ENCODE peak calls at places on chromosome 3, in nine cellular contexts. K is brain microvascular endothelial cell, W is A549, E is HepG2, L is left ventricle myocardium inferior, A is WERI-Rb-1, T is body of pancreas, F is prostate gland, C is endodermal cell. S is an unnamed sample.

GRCh38 chr3:57009367-57009766 is 51.1 kb upstream of the SPATA12 start:
- DNase-seq in K (no peak), W (no peak), E (no peak), L (no peak), A (no peak), T (no peak), F (no peak), C (no peak), S (no peak)

GRCh38 chr3:11021611-11022011 is 29.1 kb downstream of the SLC6A1 start:
- DNase-seq in K (no peak), W (no peak), E (no peak), L (no peak), A (no peak), T (no peak), F (no peak), C (peak; percentile 67), S (no peak)

GRCh38 chr3:147392083-147392916 is 14.0 kb downstream of the ZIC4 start:
- DNase-seq in K (peak; percentile 73), W (no peak), E (no peak), L (no peak), A (peak; percentile 94), T (peak; percentile 32), F (no peak), C (peak; percentile 95), S (no peak)

GRCh38 chr3:57910988-57911387 is 97.2 kb upstream of the FLNB start:
- DNase-seq in K (peak; percentile 24), W (peak; percentile 5), E (peak; percentile 16), L (no peak), A (peak; percentile 26), T (peak; percentile 14), F (no peak), C (peak; percentile 65), S (peak; percentile 4)

GRCh38 chr3:112315791-112316190 is 17.2 kb upstream of the CD200 start:
- DNase-seq in K (no peak), W (no peak), E (no peak), L (no peak), A (no peak), T (no peak), F (no peak), C (no peak), S (no peak)

GRCh38 chr3:78867409-78868372 is 900.1 kb downstream of the ROBO1 start:
- DNase-seq in K (peak; percentile 60), W (no peak), E (no peak), L (no peak), A (no peak), T (no peak), F (no peak), C (no peak), S (peak; percentile 45)

GRCh38 chr3:152466784-152467183 is 198.1 kb downstream of the MBNL1 start:
- DNase-seq in K (peak; percentile 34), W (peak; percentile 15), E (peak; percentile 51), L (no peak), A (no peak), T (no peak), F (no peak), C (no peak), S (no peak)

GRCh38 chr3:7787871-7788828 is 713.5 kb upstream of the LMCD1 start:
- DNase-seq in K (no peak), W (no peak), E (no peak), L (no peak), A (no peak), T (no peak), F (no peak), C (peak; percentile 70), S (peak; percentile 80)

GRCh38 chr3:171446801-171447578 is 13.2 kb downstream of the TNIK start:
- DNase-seq in K (peak; percentile 48), W (peak; percentile 25), E (no peak), L (no peak), A (no peak), T (peak; percentile 31), F (no peak), C (no peak), S (no peak)

GRCh38 chr3:137105277-137105977 is 147.6 kb downstream of the IL20RB start:
- DNase-seq in K (peak; percentile 53), W (peak; percentile 29), E (peak; percentile 41), L (no peak), A (peak; percentile 48), T (peak; percentile 15), F (peak; percentile 24), C (peak; percentile 64), S (peak; percentile 8)

GRCh38 chr3:134028486-134029255 is 1.1 kb downstream of the SLCO2A1 start:
- DNase-seq in K (no peak), W (no peak), E (no peak), L (no peak), A (no peak), T (no peak), F (no peak), C (peak; percentile 71), S (no peak)

GRCh38 chr3:141680620-141681389 is 57.3 kb upstream of the RNF7 start:
- DNase-seq in K (peak; percentile 43), W (no peak), E (no peak), L (peak; percentile 27), A (no peak), T (peak; percentile 67), F (no peak), C (peak; percentile 60), S (peak; percentile 39)

GRCh38 chr3:31733234-31733667 is 200.5 kb downstream of the STT3B start:
- DNase-seq in K (no peak), W (no peak), E (no peak), L (no peak), A (no peak), T (peak; percentile 86), F (peak; percentile 57), C (no peak), S (peak; percentile 47)

GRCh38 chr3:141881702-141882101 is 5.3 kb downstream of the ATP1B3 start:
- DNase-seq in K (no peak), W (no peak), E (no peak), L (no peak), A (no peak), T (no peak), F (no peak), C (no peak), S (no peak)

GRCh38 chr3:105140899-105141367 is 225.8 kb upstream of the ALCAM start:
- DNase-seq in K (no peak), W (no peak), E (no peak), L (no peak), A (no peak), T (no peak), F (peak; percentile 17), C (no peak), S (no peak)

GRCh38 chr3:120705851-120706582 is 24.0 kb upstream of the HGD start:
- DNase-seq in K (no peak), W (no peak), E (no peak), L (no peak), A (no peak), T (no peak), F (peak; percentile 44), C (no peak), S (no peak)

GRCh38 chr3:140430494-140430893 is 247.4 kb upstream of the TRIM42 start:
- DNase-seq in K (no peak), W (no peak), E (no peak), L (no peak), A (no peak), T (no peak), F (no peak), C (no peak), S (no peak)

GRCh38 chr3:4351872-4352271 is 48.7 kb downstream of the SETMAR start:
- DNase-seq in K (no peak), W (no peak), E (no peak), L (no peak), A (no peak), T (no peak), F (no peak), C (no peak), S (peak; percentile 54)

DNA sequence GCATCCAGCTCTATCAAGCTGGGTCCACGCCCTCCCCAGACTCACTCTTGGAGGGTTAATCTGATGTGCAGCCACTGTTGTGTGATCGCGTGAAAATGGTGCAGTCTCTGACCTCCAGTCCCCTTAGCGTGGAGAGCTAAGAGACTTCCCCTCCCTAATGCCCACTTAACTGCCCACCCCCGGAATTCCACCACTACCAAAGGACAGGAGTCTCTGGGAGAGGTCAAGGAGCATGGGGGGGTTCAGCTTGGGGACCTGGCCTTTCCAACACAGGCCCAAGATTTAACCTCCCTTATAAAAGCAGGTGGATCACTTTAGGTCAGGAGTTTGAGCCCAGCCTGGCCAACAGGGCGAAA is 48.8 kb downstream of the CCDC12 start:
- DNase-seq in K (no peak), W (no peak), E (no peak), L (no peak), A (no peak), T (no peak), F (no peak), C (no peak), S (no peak)
- H3K4me3 ChIP-seq in K (no peak overlapping the region), W (no peak overlapping the region), E (no peak overlapping the region), L (no peak overlapping the region), A (no peak overlapping the region), T (no peak overlapping the region), F (no peak overlapping the region), C (no peak overlapping the region), S (no peak overlapping the region)

GRCh38 chr3:109532257-109533216 is 195.2 kb upstream of the DPPA4 start:
- DNase-seq in K (peak; percentile 82), W (no peak), E (peak; percentile 35), L (no peak), A (peak; percentile 78), T (peak; percentile 49), F (no peak), C (peak; percentile 88), S (peak; percentile 67)
- TF ChIP-seq CTCF in K (peak; percentile 76), W (peak; percentile 64), E (peak; percentile 60), L (peak; percentile 25), A (peak; percentile 72), T (peak; percentile 10), F (peak; percentile 20), C (peak; percentile 84), S (peak; percentile 70)

DNA sequence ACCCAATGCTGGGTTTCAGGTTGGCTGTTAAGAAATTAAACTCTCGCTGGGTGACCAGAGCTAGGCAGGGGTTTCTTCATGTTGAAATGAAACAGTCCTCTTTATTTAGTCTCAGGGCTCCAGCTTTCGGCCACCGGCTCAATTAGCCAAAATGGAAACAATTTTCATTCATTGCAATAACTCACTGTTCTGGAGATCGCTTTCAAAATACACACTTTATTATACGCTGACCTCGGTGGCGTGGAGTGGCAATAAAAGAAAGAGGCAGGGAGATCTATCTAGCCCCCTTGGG is 3.8 kb upstream of the MECOM start:
- DNase-seq in K (no peak), W (no peak), E (no peak), L (no peak), A (no peak), T (no peak), F (no peak), C (no peak), S (no peak)
- H3K4me3 ChIP-seq in K (no peak overlapping the region), W (no peak overlapping the region), E (no peak overlapping the region), L (no peak overlapping the region), A (no peak overlapping the region), T (no peak overlapping the region), F (no peak overlapping the region), C (peak overlapping the region; percentile 77), S (no peak overlapping the region)

DNA sequence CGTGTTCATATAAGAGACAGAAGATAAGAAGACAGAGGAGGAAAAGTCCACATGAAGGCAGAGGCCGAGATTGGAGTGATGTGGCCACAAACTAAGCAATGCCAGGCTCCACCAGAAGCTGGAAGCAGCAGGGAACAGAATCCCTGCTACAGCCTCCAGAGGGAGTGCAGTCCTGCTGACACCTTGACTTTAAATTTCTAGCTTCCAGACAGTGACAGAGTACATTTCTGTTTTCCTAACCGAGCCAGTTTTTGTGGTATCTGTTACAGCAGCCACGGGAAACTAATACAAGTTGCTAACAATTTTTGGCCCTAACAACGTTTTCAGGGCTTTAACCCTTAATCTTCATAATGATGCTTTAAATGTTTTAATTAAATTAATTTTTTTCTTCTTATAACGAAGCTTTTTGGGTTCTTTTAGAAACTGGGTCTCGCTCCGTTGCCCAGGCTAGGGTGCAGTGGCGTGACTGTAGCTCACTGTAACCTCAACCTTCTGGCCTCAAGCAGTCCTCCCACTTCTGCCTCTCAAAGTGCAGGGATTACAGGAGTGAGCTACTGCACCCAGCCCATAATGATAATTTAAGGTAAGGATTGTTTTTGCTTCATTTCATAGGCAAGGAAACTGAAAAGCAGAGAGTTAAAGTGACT is 202.3 kb upstream of the PROK2 start:
- DNase-seq in K (peak; percentile 9), W (no peak), E (peak; percentile 7), L (no peak), A (peak; percentile 38), T (no peak), F (no peak), C (peak; percentile 70), S (no peak)
- TF ChIP-seq CTCF in K (peak; percentile 74), W (peak; percentile 19), E (peak; percentile 50), L (peak; percentile 65), A (peak; percentile 53), T (no peak), F (no peak), C (peak; percentile 80), S (peak; percentile 63)